ENCODE peak calls at places on chromosome 7, in eight cellular contexts. I is NCI-H1694 treated with DMSO at 0.1 percent for 48 hours; W is SK-N-SH; P is activated naive CD4-positive, alpha-beta T cell treated with Interleukin-2 at 50 U/mL for 16 hours; F is stimulated activated CD4-positive, alpha-beta T cell treated with anti-CD3 and anti-CD28 coated beads, TNF-alpha, amount 100 ng/mL, for 48 hours; B is esophagus squamous epithelium; E is stomach; X is tibial nerve. S is an unnamed sample.

GRCh38 chr7:150946826-150947750 is 31.0 kb downstream of the KCNH2 start:
- DNase-seq in I (no peak), X (no peak), W (peak), P (no peak), E (no peak), B (no peak), F (no peak), S (no peak)

GRCh38 chr7:2643386-2644229 is 11.8 kb downstream of the TTYH3 start:
- DNase-seq in F (no peak), I (peak), X (no peak), W (peak), E (no peak), P (no peak), B (no peak), S (no peak)

GRCh38 chr7:144768633-144769032 is 67.2 kb downstream of the TPK1 start:
- DNase-seq in F (no peak), P (no peak), E (no peak), W (no peak), X (no peak), I (no peak), B (no peak), S (no peak)

GRCh38 chr7:9280088-9280487 is 846.7 kb downstream of the NXPH1 start:
- DNase-seq in E (no peak), W (no peak), X (no peak), I (no peak), F (no peak), B (no peak), P (no peak), S (no peak)

GRCh38 chr7:140972876-140973829 is 41.6 kb downstream of the MRPS33 start:
- DNase-seq in B (no peak), X (no peak), W (no peak), F (no peak), P (no peak), E (no peak), I (peak), S (no peak)

GRCh38 chr7:91912500-91912899 is 28.2 kb upstream of the AKAP9 start:
- DNase-seq in W (no peak), X (no peak), P (no peak), B (no peak), F (no peak), I (no peak), E (no peak), S (no peak)

GRCh38 chr7:111650456-111650999 is 88.2 kb upstream of the IMMP2L start:
- DNase-seq in B (no peak), P (no peak), W (peak), F (no peak), E (no peak), I (peak), X (no peak), S (no peak)

GRCh38 chr7:36860679-36861078 is 136.4 kb upstream of the AOAH start:
- DNase-seq in F (no peak), I (no peak), P (no peak), B (no peak), X (no peak), W (no peak), E (no peak), S (no peak)